ENCODE peak calls at places on chromosomes 11 and 22, in nine cellular contexts. C is cardiac fibroblast; R is activated T-helper 1 cell treated with anti-CD3 and anti-CD28 coated beads, Interleukin-2, amount 50 U/mL, for 16 hours; K is stimulated activated CD4-positive, alpha-beta T cell treated with anti-CD3 and anti-CD28 coated beads, Interleukin-4, amount 100 ng/mL, for 48 hours; Q is effector memory CD4-positive, alpha-beta T cell; E is putamen; F is A172; P is brain microvascular endothelial cell; N is CD4-positive, CD25-positive, alpha-beta regulatory T cell. Y is an unnamed sample.

GRCh38 chr11:77619576-77620198 is 17.9 kb downstream of the CLNS1A start:
- DNase-seq in C (peak), F (peak), K (no peak), Q (no peak), P (no peak), R (no peak), E (peak), N (peak), Y (peak)

GRCh38 chr11:3890014-3890413 is 34.5 kb downstream of the STIM1 start:
- DNase-seq in P (no peak), F (no peak), C (no peak), E (no peak), N (no peak), Q (no peak), K (no peak), R (no peak), Y (no peak)

GRCh38 chr11:119369035-119369925 is 12.2 kb downstream of the USP2 start:
- DNase-seq in F (no peak), Q (no peak), K (no peak), P (no peak), N (no peak), E (no peak), C (no peak), R (no peak), Y (no peak)

GRCh38 chr11:9104581-9104980 is 13.2 kb upstream of the SCUBE2 start:
- DNase-seq in K (no peak), E (no peak), C (no peak), P (no peak), N (no peak), Q (no peak), R (no peak), F (no peak), Y (no peak)

GRCh38 chr11:101180481-101180880 is 50.9 kb upstream of the PGR start:
- DNase-seq in E (peak), C (no peak), N (no peak), K (no peak), P (no peak), Q (no peak), R (no peak), F (no peak), Y (no peak)

GRCh38 chr22:50260434-50260800 is 1.1 kb downstream of the MAPK12 start:
- DNase-seq in Q (no peak), C (no peak), P (no peak), E (no peak), R (no peak), N (no peak), K (no peak), F (no peak), Y (no peak)

GRCh38 chr11:57203359-57203758 is 21.6 kb downstream of the LRRC55 start:
- DNase-seq in P (no peak), C (peak), F (no peak), K (no peak), E (no peak), Q (no peak), R (no peak), N (no peak), Y (no peak)

GRCh38 chr11:45811109-45811435 is 6.1 kb downstream of the SLC35C1 start:
- DNase-seq in K (no peak), P (no peak), R (no peak), Q (no peak), C (no peak), E (no peak), N (no peak), F (no peak), Y (no peak)

GRCh38 chr11:111540114-111540920 is at the start of gene LAYN:
- DNase-seq in E (peak), F (no peak), K (peak), R (no peak), C (peak), P (peak), Q (no peak), N (peak), Y (peak)

GRCh38 chr11:35923452-35923851 is 20.4 kb upstream of the LDLRAD3 start:
- DNase-seq in E (peak), N (no peak), F (no peak), C (peak), P (no peak), K (no peak), Q (no peak), R (no peak), Y (no peak)

GRCh38 chr11:33160147-33160546 is 1.1 kb downstream of the CSTF3 start:
- DNase-seq in E (peak), P (peak), C (peak), F (peak), R (no peak), N (peak), Q (no peak), K (no peak), Y (peak)

GRCh38 chr22:22425783-22426624 is 82.5 kb downstream of the ZNF280B start:
- DNase-seq in C (no peak), E (no peak), F (no peak), Q (no peak), P (no peak), K (no peak), R (no peak), N (no peak), Y (no peak)

GRCh38 chr11:75946531-75947530 is 131.8 kb downstream of the UVRAG start:
- DNase-seq in R (no peak), Q (no peak), K (no peak), F (peak), E (peak), N (no peak), P (peak), C (peak), Y (peak)

GRCh38 chr11:75627879-75628668 is 40.8 kb downstream of the MAP6 start:
- DNase-seq in P (peak), R (no peak), E (no peak), K (no peak), N (no peak), C (peak), F (no peak), Q (no peak), Y (peak)

GRCh38 chr11:405976-406795 is 8.6 kb downstream of the SIGIRR start:
- DNase-seq in F (no peak), R (no peak), N (no peak), C (no peak), E (no peak), Q (no peak), P (no peak), K (no peak), Y (no peak)

GRCh38 chr22:37965940-37966664 is 12.6 kb downstream of the POLR2F start:
- DNase-seq in R (no peak), Q (no peak), K (no peak), F (no peak), E (no peak), P (peak), N (no peak), C (no peak), Y (no peak)

GRCh38 chr11:7657306-7658025 is 15.8 kb downstream of the CYB5R2 start:
- DNase-seq in K (no peak), E (peak), F (peak), Q (no peak), C (peak), R (no peak), P (peak), N (peak), Y (no peak)

GRCh38 chr11:40679276-40679675 is 780.2 kb downstream of the LRRC4C start:
- DNase-seq in N (no peak), K (no peak), E (no peak), C (no peak), Q (no peak), F (no peak), P (no peak), R (no peak), Y (no peak)

GRCh38 chr22:29071261-29072045 is 1.4 kb upstream of the KREMEN1 start:
- DNase-seq in F (no peak), N (peak), C (no peak), E (no peak), Q (no peak), P (no peak), R (peak), K (no peak), Y (peak)

GRCh38 chr11:17156283-17156682 is 51.5 kb downstream of the PIK3C2A start:
- DNase-seq in Q (no peak), C (no peak), K (no peak), R (no peak), N (no peak), F (no peak), E (no peak), P (no peak), Y (no peak)

GRCh38 chr22:37627545-37627944 is 11.9 kb upstream of the SH3BP1 start:
- DNase-seq in C (no peak), Q (no peak), K (no peak), F (no peak), R (no peak), P (no peak), E (no peak), N (peak), Y (no peak)

GRCh38 chr11:76197941-76198640 is 8.2 kb downstream of the WNT11 start:
- DNase-seq in Q (no peak), N (no peak), C (no peak), P (no peak), F (no peak), R (no peak), E (no peak), K (no peak), Y (no peak)

GRCh38 chr11:57424802-57425564 is 1.9 kb downstream of the SLC43A3 start:
- DNase-seq in Q (peak), K (peak), E (peak), P (peak), N (peak), F (peak), C (peak), R (peak), Y (peak)

GRCh38 chr11:111570796-111571195 is 30.3 kb downstream of the LAYN start:
- DNase-seq in F (no peak), Q (no peak), N (no peak), K (no peak), P (no peak), R (no peak), E (no peak), C (no peak), Y (no peak)

GRCh38 chr11:55942785-55943392 is 6.7 kb upstream of the OR5I1 start:
- DNase-seq in N (peak), K (no peak), F (peak), Q (no peak), C (peak), R (no peak), P (peak), E (peak), Y (no peak)

GRCh38 chr11:34909955-34910354 is 6.2 kb downstream of the APIP start:
- DNase-seq in K (no peak), P (no peak), F (no peak), E (no peak), R (no peak), Q (no peak), N (no peak), C (peak), Y (no peak)

GRCh38 chr11:31805037-31805628 is 6.0 kb downstream of the PAX6 start:
- DNase-seq in C (no peak), K (no peak), N (no peak), P (no peak), Q (no peak), E (no peak), F (no peak), R (no peak), Y (no peak)

GRCh38 chr22:27554106-27554814 is 247.3 kb downstream of the MN1 start:
- DNase-seq in K (no peak), C (peak), F (no peak), Q (no peak), R (no peak), E (no peak), N (no peak), P (no peak), Y (peak)

GRCh38 chr11:61193596-61193995 is 9.7 kb upstream of the PGA3 start:
- DNase-seq in E (no peak), R (no peak), K (no peak), N (no peak), P (no peak), C (no peak), F (no peak), Q (no peak), Y (peak)

GRCh38 chr11:27217948-27218410 is 145.0 kb downstream of the CCDC34 start:
- DNase-seq in F (peak), P (peak), E (no peak), Q (no peak), K (no peak), N (no peak), C (peak), R (no peak), Y (no peak)

GRCh38 chr11:34405079-34405858 is 33.5 kb upstream of the CAT start:
- DNase-seq in K (no peak), N (peak), E (no peak), Q (no peak), F (peak), C (peak), P (peak), R (no peak), Y (no peak)

GRCh38 chr11:68773521-68774187 is 22.3 kb upstream of the TESMIN start:
- DNase-seq in F (peak), K (no peak), E (no peak), C (peak), R (no peak), Q (no peak), N (no peak), P (peak), Y (no peak)

GRCh38 chr11:36034572-36035331 is 90.9 kb downstream of the LDLRAD3 start:
- DNase-seq in Q (no peak), N (no peak), C (peak), R (no peak), E (no peak), P (peak), F (peak), K (no peak), Y (no peak)

GRCh38 chr11:127034973-127035372 is 34.4 kb upstream of the KIRREL3 start:
- DNase-seq in R (no peak), F (no peak), K (no peak), E (no peak), N (no peak), P (no peak), C (no peak), Q (no peak), Y (no peak)

GRCh38 chr11:19510468-19510867 is 202.2 kb upstream of the NAV2 start:
- DNase-seq in R (no peak), Q (no peak), E (no peak), F (no peak), K (no peak), P (no peak), C (no peak), N (no peak), Y (no peak)

Y was measured in NCI-H146.